ENCODE peak calls at places on chromosomes 11 and 22, in five cellular contexts. Y is body of pancreas, O is right lobe of liver, V is epithelial cell of prostate, R is HCT116. P is an unnamed sample.

GRCh38 chr11:72974487-72975205 is 160.4 kb downstream of the ATG16L2 start:
- DNase-seq in Y (no peak), O (no peak), V (no peak), R (no peak), P (no peak)

GRCh38 chr22:30516273-30516672 is 10.8 kb upstream of the SEC14L4 start:
- DNase-seq in Y (no peak), O (no peak), V (no peak), R (no peak), P (no peak)

GRCh38 chr11:15761235-15761634 is 595.1 kb downstream of the SOX6 start:
- DNase-seq in Y (no peak), O (no peak), V (no peak), R (no peak), P (no peak)

GRCh38 chr11:17314232-17314547 is 37.4 kb upstream of the NCR3LG1 start:
- DNase-seq in Y (no peak), O (no peak), V (peak; percentile 68), R (no peak), P (peak; percentile 99)

GRCh38 chr22:35470903-35471321 is 69.7 kb upstream of the RASD2 start:
- DNase-seq in Y (no peak), O (no peak), V (no peak), R (peak; percentile 28), P (no peak)

GRCh38 chr11:73729594-73730206 is 31.2 kb downstream of the RAB6A start:
- DNase-seq in Y (peak; percentile 14), O (no peak), V (no peak), R (peak; percentile 4), P (no peak)

GRCh38 chr11:73306069-73306468 is 2.0 kb upstream of the ARHGEF17 start:
- DNase-seq in Y (no peak), O (no peak), V (no peak), R (no peak), P (no peak)

GRCh38 chr11:8061555-8062428 is 19.2 kb upstream of the TUB start:
- DNase-seq in Y (no peak), O (peak; percentile 31), V (no peak), R (no peak), P (no peak)

GRCh38 chr22:29202231-29203192 is 3.2 kb upstream of the EMID1 start:
- DNase-seq in Y (peak; percentile 18), O (peak; percentile 62), V (no peak), R (no peak), P (no peak)

GRCh38 chr11:107018274-107018901 is at the start of gene GUCY1A2:
- DNase-seq in Y (peak; percentile 25), O (no peak), V (no peak), R (no peak), P (no peak)

GRCh38 chr11:130601141-130601540 is 152.7 kb downstream of the ADAMTS15 start:
- DNase-seq in Y (peak; percentile 53), O (no peak), V (no peak), R (no peak), P (no peak)

GRCh38 chr22:19464975-19465374 is 14.0 kb downstream of the UFD1 start:
- DNase-seq in Y (no peak), O (peak; percentile 7), V (no peak), R (no peak), P (no peak)
- H3K27ac ChIP-seq in Y (no peak overlapping the region), O (no peak overlapping the region), V (no peak overlapping the region), R (no peak overlapping the region), P (no peak overlapping the region)

GRCh38 chr22:17977371-17977770 is 47.0 kb downstream of the MICAL3 start:
- DNase-seq in Y (no peak), O (no peak), V (no peak), R (no peak), P (no peak)
- H3K27ac ChIP-seq in Y (no peak overlapping the region), O (no peak overlapping the region), V (no peak overlapping the region), R (no peak overlapping the region), P (no peak overlapping the region)

GRCh38 chr22:50483106-50483505 is 1.8 kb downstream of the ADM2 start:
- DNase-seq in Y (peak; percentile 37), O (no peak), V (no peak), R (no peak), P (no peak)

GRCh38 chr22:50483977-50484853 is 2.4 kb upstream of the MIOX start:
- DNase-seq in Y (peak; percentile 95), O (no peak), V (no peak), R (no peak), P (no peak)

GRCh38 chr22:50482107-50483074 is 1.0 kb downstream of the ADM2 start:
- DNase-seq in Y (peak; percentile 65), O (no peak), V (no peak), R (no peak), P (no peak)

GRCh38 chr22:50485221-50486131 is 1.2 kb upstream of the MIOX start:
- DNase-seq in Y (peak; percentile 96), O (peak; percentile 79), V (no peak), R (no peak), P (no peak)

GRCh38 chr22:50483556-50483955 is 2.2 kb downstream of the ADM2 start:
- DNase-seq in Y (no peak), O (no peak), V (no peak), R (no peak), P (no peak)
- H3K27ac ChIP-seq in Y (peak overlapping the region; percentile 80), O (no peak overlapping the region), V (no peak overlapping the region), R (no peak overlapping the region), P (no peak overlapping the region)

GRCh38 chr22:24401824-24402434 is 25.5 kb upstream of the ADORA2A start:
- DNase-seq in Y (no peak), O (no peak), V (no peak), R (no peak), P (no peak)
- H3K27ac ChIP-seq in Y (no peak overlapping the region), O (peak overlapping the region; percentile 48), V (no peak overlapping the region), R (peak overlapping the region; percentile 68), P (no peak overlapping the region)

DNA sequence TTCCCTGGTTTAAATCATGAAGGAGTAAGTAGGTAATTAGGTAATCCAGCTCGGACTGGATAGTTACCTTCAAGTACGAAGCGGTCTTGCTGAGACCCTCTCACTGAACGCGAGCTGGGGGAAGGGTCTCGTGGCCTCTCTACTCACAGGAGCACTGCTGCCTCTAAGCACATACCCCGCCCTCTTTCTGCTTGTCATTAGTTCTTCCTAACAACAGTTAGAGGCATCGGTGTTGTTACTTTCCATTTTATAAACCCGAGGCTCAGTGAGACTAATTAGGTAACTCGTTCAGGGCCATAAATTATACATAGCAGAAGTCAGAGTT is 230.8 kb downstream of the ST3GAL4 start:
- DNase-seq in Y (peak; percentile 10), O (no peak), V (no peak), R (no peak), P (no peak)
- H3K27ac ChIP-seq in Y (peak overlapping the region; percentile 74), O (no peak overlapping the region), V (peak overlapping the region; percentile 40), R (no peak overlapping the region), P (peak overlapping the region; percentile 17)

GRCh38 chr11:63761173-63761572 is 7.4 kb downstream of the ZFTA start:
- DNase-seq in Y (no peak), O (no peak), V (no peak), R (no peak), P (no peak)
- H3K27ac ChIP-seq in Y (no peak overlapping the region), O (no peak overlapping the region), V (no peak overlapping the region), R (peak overlapping the region; percentile 4), P (no peak overlapping the region)

GRCh38 chr11:69640260-69640994 is 529 bp upstream of the CCND1 start:
- DNase-seq in Y (no peak), O (no peak), V (no peak), R (no peak), P (peak; percentile 20)
- H3K27ac ChIP-seq in Y (peak overlapping the region; percentile 47), O (peak overlapping the region; percentile 84), V (peak overlapping the region; percentile 86), R (peak overlapping the region; percentile 96), P (peak overlapping the region; percentile 50)

DNA sequence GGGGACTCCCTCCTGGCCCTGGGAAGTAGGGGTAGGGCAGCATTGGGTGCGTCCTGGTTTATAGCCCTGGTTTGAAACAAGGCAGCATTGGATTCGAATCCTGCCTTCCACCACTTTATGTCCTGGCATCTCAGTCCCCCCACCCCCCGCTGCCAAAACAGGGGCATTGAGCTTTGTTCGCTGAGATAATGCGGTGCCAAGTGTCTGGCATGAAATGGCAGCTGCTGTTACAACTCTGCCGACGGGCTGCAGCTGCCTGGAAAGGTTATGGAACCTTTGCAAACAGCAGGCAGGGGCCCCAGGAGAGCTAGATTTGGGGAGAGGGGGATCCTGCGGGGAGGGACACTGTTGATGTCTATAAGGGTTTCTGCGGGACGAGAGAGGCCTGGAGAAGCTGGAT is 1.9 kb downstream of the TST start:
- DNase-seq in Y (peak; percentile 55), O (peak; percentile 83), V (no peak), R (no peak), P (no peak)
- H3K27ac ChIP-seq in Y (no peak overlapping the region), O (peak overlapping the region; percentile 95), V (no peak overlapping the region), R (no peak overlapping the region), P (no peak overlapping the region)

GRCh38 chr11:57476883-57477506 is 16.7 kb downstream of the RTN4RL2 start:
- DNase-seq in Y (peak; percentile 71), O (peak; percentile 80), V (no peak), R (no peak), P (no peak)
- H3K27ac ChIP-seq in Y (peak overlapping the region; percentile 67), O (peak overlapping the region; percentile 67), V (no peak overlapping the region), R (no peak overlapping the region), P (no peak overlapping the region)

DNA sequence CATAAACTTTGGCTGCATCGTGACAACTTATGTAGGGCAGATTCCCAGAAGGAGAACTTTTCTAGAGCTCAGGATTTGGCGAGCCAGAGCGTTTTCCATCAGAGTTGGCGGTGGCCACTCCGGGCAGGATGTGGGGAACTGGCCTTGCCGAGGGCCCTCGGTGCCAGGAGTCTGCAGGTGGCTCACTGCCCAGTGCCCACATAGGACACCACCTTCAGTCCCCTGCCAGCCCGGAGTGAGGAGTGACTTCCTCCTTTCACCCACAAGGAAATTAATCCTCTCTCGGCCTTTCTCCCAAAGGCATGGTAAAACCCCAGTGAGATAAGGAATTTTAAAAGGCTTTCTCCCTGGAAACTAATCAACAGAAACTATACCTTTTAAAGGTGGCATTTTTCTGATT is 1.6 kb upstream of the LGALS2 start:
- DNase-seq in Y (peak; percentile 95), O (peak; percentile 78), V (no peak), R (no peak), P (no peak)
- H3K27ac ChIP-seq in Y (peak overlapping the region; percentile 47), O (peak overlapping the region; percentile 11), V (no peak overlapping the region), R (no peak overlapping the region), P (no peak overlapping the region)